ENCODE peak calls at places on chromosomes 6 and 20, in four cellular contexts. F is IMR-90, X is choroid plexus epithelial cell, V is AG09309. C is an unnamed sample.

GRCh38 chr6:131849799-131850198 is 42.0 kb downstream of the ENPP1 start:
- DNase-seq in F (no peak), X (no peak), V (no peak), C (no peak)

GRCh38 chr20:33789109-33789857 is 21.9 kb upstream of the CHMP4B start:
- DNase-seq in F (peak; percentile 96), X (peak; percentile 94), V (peak; percentile 61), C (peak; percentile 95)

GRCh38 chr6:5159162-5159561 is 74.0 kb downstream of the PPP1R3G start:
- DNase-seq in F (no peak), X (no peak), V (no peak), C (no peak)

GRCh38 chr6:1136415-1136774 is 175.5 kb upstream of the FOXQ1 start:
- DNase-seq in F (peak; percentile 86), X (peak; percentile 77), V (peak; percentile 87), C (no peak)

GRCh38 chr6:33634203-33634727 is 13.1 kb downstream of the ITPR3 start:
- DNase-seq in F (no peak), X (no peak), V (no peak), C (no peak)

GRCh38 chr20:13953227-13953626 is 37.2 kb downstream of the SEL1L2 start:
- DNase-seq in F (no peak), X (no peak), V (no peak), C (no peak)

GRCh38 chr20:7152071-7152470 is 384.6 kb downstream of the BMP2 start:
- DNase-seq in F (no peak), X (peak; percentile 30), V (no peak), C (peak; percentile 43)

GRCh38 chr6:108363113-108363512 is 68.3 kb downstream of the AFG1L start:
- DNase-seq in F (no peak), X (no peak), V (no peak), C (no peak)

GRCh38 chr6:31112478-31112877 is at the start of gene C6orf15:
- DNase-seq in F (no peak), X (no peak), V (no peak), C (no peak)

GRCh38 chr20:33584976-33585375 is 77.2 kb upstream of the C20orf144 start:
- DNase-seq in F (no peak), X (peak; percentile 30), V (no peak), C (no peak)

GRCh38 chr6:142855877-142856606 is 88.9 kb downstream of the HIVEP2 start:
- DNase-seq in F (no peak), X (no peak), V (no peak), C (no peak)

GRCh38 chr6:26270121-26270861 is 94.7 kb upstream of the BTN3A2 start:
- DNase-seq in F (no peak), X (peak; percentile 36), V (no peak), C (no peak)

GRCh38 chr6:50849781-50850180 is 31.1 kb downstream of the TFAP2B start:
- DNase-seq in F (no peak), X (no peak), V (no peak), C (no peak)
- H3K4me3 ChIP-seq in F (no peak overlapping the region), X (no peak overlapping the region), V (no peak overlapping the region), C (no peak overlapping the region)

GRCh38 chr6:149823013-149823412 is 41.1 kb downstream of the LRP11 start:
- DNase-seq in F (no peak), X (peak; percentile 14), V (no peak), C (no peak)
- TF ChIP-seq CTCF in F (no peak), X (peak; percentile 33), V (no peak), C (peak; percentile 14)

GRCh38 chr20:59004493-59004762 is 2.6 kb downstream of the CTSZ start:
- DNase-seq in F (no peak), X (no peak), V (no peak), C (no peak)

GRCh38 chr20:59004763-59005522 is 2.1 kb downstream of the CTSZ start:
- DNase-seq in F (no peak), X (no peak), V (no peak), C (no peak)

GRCh38 chr20:59006864-59007757 is at the start of gene CTSZ:
- DNase-seq in F (no peak), X (peak; percentile 23), V (no peak), C (peak; percentile 33)

GRCh38 chr20:59006167-59006863 is 739 bp downstream of the CTSZ start:
- DNase-seq in F (no peak), X (no peak), V (no peak), C (no peak)

GRCh38 chr20:59005523-59006166 is 1.4 kb downstream of the CTSZ start:
- DNase-seq in F (no peak), X (no peak), V (no peak), C (no peak)
- H3K4me3 ChIP-seq in F (no peak overlapping the region), X (no peak overlapping the region), V (peak overlapping the region; percentile 96), C (peak overlapping the region; percentile 65)

GRCh38 chr20:10047427-10047826 is 12.6 kb downstream of the ANKEF1 start:
- DNase-seq in F (peak; percentile 1), X (peak; percentile 16), V (no peak), C (peak; percentile 13)
- TF ChIP-seq CTCF in F (no peak), X (peak; percentile 36), V (no peak), C (peak; percentile 22)

DNA sequence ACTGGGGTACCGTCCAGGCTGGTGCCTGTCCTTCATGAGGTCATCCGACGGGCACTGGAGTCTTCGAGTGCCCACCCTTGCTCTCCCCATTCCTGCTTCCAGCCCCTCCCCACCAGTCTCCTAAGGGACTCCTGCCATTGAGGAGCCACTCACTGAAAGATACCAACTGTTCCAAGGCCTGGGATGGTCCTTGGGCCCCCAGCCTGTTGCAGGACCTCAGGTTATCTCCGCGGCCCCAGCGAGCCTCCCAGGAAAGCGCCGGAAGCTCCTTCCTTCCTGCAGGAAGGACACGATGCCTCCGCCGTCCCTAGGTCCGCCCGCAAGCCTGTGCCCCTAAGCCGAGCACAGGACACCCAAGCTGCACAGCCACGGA is 1.2 kb downstream of the NKAIN4 start:
- DNase-seq in F (no peak), X (no peak), V (no peak), C (no peak)
- H3K4me3 ChIP-seq in F (no peak overlapping the region), X (no peak overlapping the region), V (no peak overlapping the region), C (no peak overlapping the region)

GRCh38 chr6:57172136-57173055 is at the start of gene BAG2:
- DNase-seq in F (peak; percentile 90), X (peak; percentile 93), V (peak; percentile 62), C (peak; percentile 91)
- TF ChIP-seq CTCF in F (no peak), X (peak; percentile 36), V (no peak), C (no peak)

DNA sequence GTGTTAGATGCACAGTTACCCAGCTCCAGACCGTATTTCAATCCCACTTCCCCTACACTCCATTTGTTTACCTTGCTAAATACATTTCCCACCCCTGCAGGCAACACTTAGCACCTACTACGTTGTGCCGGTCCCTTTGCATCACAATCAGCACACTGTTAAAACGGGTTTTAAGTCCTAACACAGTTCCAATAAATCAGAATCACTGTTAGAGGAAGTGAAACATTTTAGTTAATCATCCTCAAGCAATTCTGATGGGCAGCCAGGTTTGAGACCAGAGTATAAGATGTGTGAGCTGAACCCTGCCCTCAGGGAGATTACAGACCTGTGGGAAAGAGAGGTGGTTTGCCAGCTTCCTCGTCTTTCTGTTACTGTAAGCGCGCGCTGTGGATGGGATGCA is 3.0 kb downstream of the ZCCHC3 start:
- DNase-seq in F (no peak), X (no peak), V (no peak), C (no peak)
- H3K4me3 ChIP-seq in F (peak overlapping the region; percentile 29), X (peak overlapping the region; percentile 92), V (no peak overlapping the region), C (peak overlapping the region; percentile 77)

GRCh38 chr20:23203951-23204730 is 118.0 kb upstream of the CD93 start:
- DNase-seq in F (no peak), X (no peak), V (no peak), C (no peak)
- TF ChIP-seq CTCF in F (no peak), X (no peak), V (no peak), C (no peak)